ENCODE peak calls at places on chromosomes 12 and 14, in five cellular contexts. I is heart right ventricle, L is psoas muscle, A is hepatocyte, P is H1. R is an unnamed sample.

GRCh38 chr12:114294303-114294685 is 111.7 kb downstream of the TBX5 start:
- DNase-seq in I (no peak), L (no peak), A (no peak), P (no peak), R (no peak)

GRCh38 chr12:76303989-76304460 is 44.2 kb downstream of the BBS10 start:
- DNase-seq in I (no peak), L (no peak), A (no peak), P (no peak), R (no peak)

GRCh38 chr12:26748741-26749431 is 84.1 kb downstream of the ITPR2 start:
- DNase-seq in I (no peak), L (no peak), A (no peak), P (no peak), R (peak; percentile 42)

GRCh38 chr12:13242926-13243325 is 46.4 kb downstream of the EMP1 start:
- DNase-seq in I (no peak), L (no peak), A (no peak), P (no peak), R (no peak)

GRCh38 chr12:65615091-65615490 is 209.2 kb upstream of the HMGA2 start:
- DNase-seq in I (no peak), L (no peak), A (peak; percentile 42), P (no peak), R (no peak)

GRCh38 chr14:59919582-59920377 is at the start of gene LRRC9:
- DNase-seq in I (no peak), L (peak; percentile 9), A (peak; percentile 92), P (peak; percentile 89), R (no peak)

GRCh38 chr14:92074555-92074954 is 31.8 kb downstream of the ATXN3 start:
- DNase-seq in I (no peak), L (no peak), A (no peak), P (no peak), R (no peak)

GRCh38 chr12:13175499-13175898 is 21.0 kb upstream of the EMP1 start:
- DNase-seq in I (no peak), L (no peak), A (peak; percentile 35), P (peak; percentile 8), R (peak; percentile 91)

GRCh38 chr14:77279719-77280118 is 8.7 kb upstream of the NGB start:
- DNase-seq in I (no peak), L (no peak), A (no peak), P (no peak), R (no peak)

GRCh38 chr14:63431466-63431865 is 111.7 kb downstream of the PPP2R5E start:
- DNase-seq in I (no peak), L (no peak), A (no peak), P (no peak), R (no peak)

GRCh38 chr14:51609987-51610283 is 41.8 kb upstream of the FRMD6 start:
- DNase-seq in I (no peak), L (no peak), A (peak; percentile 46), P (no peak), R (no peak)

DNA sequence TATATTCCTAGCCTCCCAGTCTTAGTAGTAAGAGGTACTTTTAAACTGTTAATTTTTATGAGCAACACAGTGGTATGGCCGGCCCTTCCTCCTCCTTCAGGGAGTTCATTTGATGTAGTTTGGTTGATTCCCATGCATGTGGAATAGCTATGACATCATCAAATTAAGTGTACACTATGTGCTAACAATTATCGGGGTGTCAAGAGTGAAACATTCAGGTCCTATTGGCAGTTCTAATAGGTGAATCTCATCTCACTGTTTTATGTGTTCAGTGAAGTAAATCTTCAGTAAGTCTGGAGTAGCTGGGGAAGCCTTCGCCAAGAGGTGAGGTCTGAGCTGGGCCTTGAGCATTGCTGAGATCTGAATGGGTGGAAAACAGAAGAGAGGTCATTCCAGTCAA is 656.5 kb downstream of the DIO2 start:
- DNase-seq in I (no peak), L (no peak), A (no peak), P (no peak), R (no peak)
- TF ChIP-seq CTCF in I (no peak), L (no peak), A (no peak), P (no peak), R (no peak)

DNA sequence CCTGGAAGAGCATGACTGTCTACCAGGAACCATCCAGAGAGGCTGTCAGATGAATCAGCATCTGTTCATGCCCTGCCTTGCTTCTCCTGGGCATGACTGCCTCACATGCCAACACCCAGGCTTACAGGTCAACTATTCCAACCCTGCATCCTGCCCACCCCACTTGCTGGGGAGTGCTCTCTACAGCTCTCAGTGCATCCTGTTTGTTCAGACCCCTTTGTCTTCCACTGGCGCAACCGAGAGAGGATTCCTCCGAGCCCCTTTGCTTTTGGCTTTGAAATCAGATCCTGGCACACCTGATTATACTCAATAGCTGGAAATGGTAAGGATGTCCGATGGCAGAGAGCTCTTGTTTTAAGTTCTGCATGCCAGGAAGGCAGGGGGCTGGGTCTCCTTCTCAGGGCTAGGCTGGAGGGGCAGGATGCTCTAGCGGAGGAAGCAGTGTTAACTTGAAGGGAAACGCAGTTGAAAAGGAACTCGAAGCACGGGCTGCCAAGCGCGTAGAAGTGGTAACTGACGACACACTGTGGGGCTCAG is 297.7 kb downstream of the ZFP36L1 start:
- DNase-seq in I (no peak), L (no peak), A (no peak), P (no peak), R (peak; percentile 69)
- H3K27ac ChIP-seq in I (no peak overlapping the region), L (no peak overlapping the region), A (no peak overlapping the region), P (no peak overlapping the region), R (peak overlapping the region; percentile 50)

DNA sequence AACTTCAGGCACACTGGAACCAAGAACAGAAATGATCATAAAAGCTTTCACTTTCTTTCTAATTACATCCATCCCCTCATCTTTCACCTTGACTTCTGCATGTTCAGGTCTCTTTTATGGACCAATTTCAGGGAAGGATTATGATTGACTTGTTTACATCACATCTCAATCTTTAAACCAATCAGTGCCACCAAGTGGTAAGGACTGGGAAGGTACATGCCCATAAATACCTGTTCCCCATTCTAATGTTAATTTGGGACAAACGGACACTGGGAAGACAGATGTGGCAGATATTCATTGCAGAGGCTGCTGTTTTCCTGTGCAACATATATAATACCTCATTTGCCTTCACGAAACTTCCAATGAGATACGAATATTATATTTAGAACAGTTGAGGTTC is 978.1 kb downstream of the GALC start:
- DNase-seq in I (no peak), L (no peak), A (no peak), P (no peak), R (no peak)
- TF ChIP-seq CTCF in I (no peak), L (no peak), A (no peak), P (peak; percentile 54), R (no peak)

GRCh38 chr12:56898938-56899337 is 35.3 kb downstream of the SDR9C7 start:
- DNase-seq in I (no peak), L (no peak), A (no peak), P (no peak), R (no peak)
- H3K27ac ChIP-seq in I (no peak overlapping the region), L (no peak overlapping the region), A (no peak overlapping the region), P (no peak overlapping the region), R (no peak overlapping the region)

DNA sequence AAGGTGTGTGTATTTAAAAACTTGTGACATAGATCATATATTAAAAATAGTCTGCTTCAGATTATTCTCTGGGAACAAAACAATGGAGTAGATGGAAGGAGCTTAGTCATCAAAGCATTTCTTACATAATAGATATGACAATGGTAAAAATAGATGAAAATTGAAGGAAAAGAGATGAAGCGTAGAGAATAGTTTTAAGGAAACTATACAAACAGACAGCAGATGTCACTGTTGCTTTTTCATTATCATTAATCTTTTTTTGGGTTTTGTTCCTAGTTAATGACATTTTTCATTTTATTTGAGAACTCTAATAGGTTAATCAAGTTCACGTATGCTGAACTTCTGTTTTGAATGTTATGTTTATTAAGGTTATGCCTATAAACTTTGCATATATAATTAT is 149.2 kb upstream of the FBXO33 start:
- DNase-seq in I (no peak), L (no peak), A (no peak), P (no peak), R (no peak)
- TF ChIP-seq CTCF in I (peak; percentile 22), L (peak; percentile 13), A (peak; percentile 52), P (peak; percentile 7), R (peak; percentile 10)

R was measured in RWPE1.